ENCODE peak calls at places on chromosome 1, in ten cellular contexts. Z is heart left ventricle; U is ovary; C is RWPE1; Q is AG04450; N is neuronal stem cell; I is CD4-positive, alpha-beta T cell; P is A673; T is psoas muscle; R is left lung. X is an unnamed sample.

GRCh38 chr1:205052689-205053088 is 9.7 kb downstream of the CNTN2 start:
- DNase-seq in I (no peak), N (no peak), T (no peak), Z (no peak), Q (no peak), C (no peak), U (no peak), P (no peak), R (peak; percentile 43), X (no peak)

GRCh38 chr1:230268371-230269170 is 157.6 kb downstream of the PGBD5 start:
- DNase-seq in R (no peak), N (peak; percentile 46), Z (no peak), C (peak; percentile 64), P (peak; percentile 92), Q (peak; percentile 38), T (no peak), I (peak; percentile 21), U (no peak), X (peak; percentile 40)

GRCh38 chr1:231966983-231967382 is 340.4 kb downstream of the DISC1 start:
- DNase-seq in C (no peak), N (no peak), R (no peak), T (no peak), Q (no peak), Z (no peak), U (no peak), I (no peak), P (no peak), X (no peak)

GRCh38 chr1:202568466-202569196 is 141.6 kb downstream of the SYT2 start:
- DNase-seq in Q (no peak), N (no peak), T (no peak), P (no peak), R (no peak), Z (no peak), I (no peak), U (no peak), C (no peak), X (no peak)

GRCh38 chr1:236354330-236355147 is 39.5 kb upstream of the EDARADD start:
- DNase-seq in R (no peak), T (no peak), U (no peak), P (no peak), N (no peak), C (no peak), Q (no peak), I (no peak), Z (no peak), X (no peak)

GRCh38 chr1:117366982-117367768 is at the start of gene MAN1A2:
- DNase-seq in Q (no peak), C (peak; percentile 42), R (peak; percentile 99), N (peak; percentile 81), U (peak; percentile 88), Z (peak; percentile 94), P (peak; percentile 76), I (peak; percentile 77), T (peak; percentile 89), X (peak; percentile 77)

GRCh38 chr1:1629430-1630190 is 2.4 kb upstream of the MMP23B start:
- DNase-seq in Z (peak; percentile 21), T (peak; percentile 25), N (no peak), Q (no peak), U (no peak), I (peak; percentile 72), C (no peak), R (peak; percentile 71), P (no peak), X (no peak)

GRCh38 chr1:32335951-32336867 is at the start of gene MARCKSL1:
- DNase-seq in N (peak; percentile 86), Z (peak; percentile 90), C (peak; percentile 58), P (peak; percentile 85), I (peak; percentile 91), U (peak; percentile 94), R (peak; percentile 94), Q (no peak), T (peak; percentile 80), X (peak; percentile 84)

GRCh38 chr1:8910914-8911313 is 32.4 kb upstream of the ENO1 start:
- DNase-seq in Q (no peak), P (no peak), C (no peak), I (no peak), Z (no peak), T (no peak), U (no peak), R (no peak), N (no peak), X (no peak)

GRCh38 chr1:219422811-219423598 is 189.9 kb downstream of the ZC3H11B start:
- DNase-seq in C (no peak), Z (no peak), Q (peak; percentile 16), T (no peak), I (no peak), R (no peak), N (no peak), U (no peak), P (no peak), X (no peak)

GRCh38 chr1:204417231-204417997 is 5.8 kb upstream of the PPP1R15B start:
- DNase-seq in R (no peak), Z (peak; percentile 64), P (peak; percentile 93), Q (peak; percentile 86), U (no peak), T (peak; percentile 45), C (peak; percentile 97), N (no peak), I (no peak), X (no peak)

GRCh38 chr1:17258758-17259130 is 9.8 kb downstream of the PADI3 start:
- DNase-seq in Q (no peak), T (no peak), U (no peak), Z (no peak), P (no peak), C (no peak), I (no peak), N (no peak), R (no peak), X (no peak)

GRCh38 chr1:20729155-20729931 is 3.2 kb downstream of the SH2D5 start:
- DNase-seq in C (no peak), N (no peak), I (no peak), Q (no peak), P (no peak), T (no peak), U (peak; percentile 8), R (no peak), Z (no peak), X (peak; percentile 7)

GRCh38 chr1:28538286-28538685 is 14.6 kb upstream of the TRNAU1AP start:
- DNase-seq in I (no peak), U (no peak), P (no peak), N (no peak), C (no peak), Q (no peak), Z (no peak), R (no peak), T (no peak), X (no peak)

GRCh38 chr1:154208677-154209390 is 2.7 kb upstream of the CFAP141 start:
- DNase-seq in R (no peak), Q (no peak), C (no peak), I (no peak), Z (no peak), T (no peak), P (no peak), U (no peak), N (no peak), X (no peak)
- H3K27ac ChIP-seq in R (no peak overlapping the region), Q (no peak overlapping the region), C (peak overlapping the region; percentile 26), I (no peak overlapping the region), Z (no peak overlapping the region), T (peak overlapping the region; percentile 50), P (no peak overlapping the region), U (no peak overlapping the region), N (no peak overlapping the region), X (no peak overlapping the region)

GRCh38 chr1:52706136-52706670 is 8.1 kb upstream of the COA7 start:
- DNase-seq in Z (no peak), C (no peak), I (no peak), N (no peak), R (no peak), U (no peak), P (no peak), Q (no peak), T (no peak), X (no peak)

GRCh38 chr1:52706941-52707926 is 9.1 kb upstream of the COA7 start:
- DNase-seq in Q (no peak), P (no peak), T (peak; percentile 52), U (no peak), N (no peak), C (no peak), I (no peak), R (no peak), Z (no peak), X (no peak)

GRCh38 chr1:52707927-52708655 is 9.9 kb upstream of the COA7 start:
- DNase-seq in Q (no peak), Z (peak; percentile 45), P (no peak), U (no peak), R (peak; percentile 76), C (peak; percentile 33), T (no peak), I (no peak), N (no peak), X (no peak)

GRCh38 chr1:52713590-52713989 is 12.7 kb upstream of the ZYG11B start:
- DNase-seq in Q (no peak), N (no peak), I (no peak), Z (no peak), R (no peak), C (no peak), U (no peak), T (no peak), P (no peak), X (no peak)

GRCh38 chr1:52709016-52709415 is 10.9 kb upstream of the COA7 start:
- DNase-seq in N (no peak), P (no peak), Q (no peak), C (no peak), U (no peak), R (no peak), I (no peak), T (no peak), Z (no peak), X (no peak)
- H3K27ac ChIP-seq in N (no peak overlapping the region), P (no peak overlapping the region), Q (no peak overlapping the region), C (peak overlapping the region; percentile 45), U (no peak overlapping the region), R (no peak overlapping the region), I (no peak overlapping the region), T (no peak overlapping the region), Z (no peak overlapping the region), X (no peak overlapping the region)

GRCh38 chr1:33388989-33389771 is 41.7 kb downstream of the PHC2 start:
- DNase-seq in R (no peak), I (no peak), N (no peak), C (no peak), P (no peak), T (no peak), U (peak; percentile 47), Q (no peak), Z (peak; percentile 75), X (no peak)
- H3K27ac ChIP-seq in R (no peak overlapping the region), I (no peak overlapping the region), N (no peak overlapping the region), C (no peak overlapping the region), P (no peak overlapping the region), T (peak overlapping the region; percentile 36), U (no peak overlapping the region), Q (peak overlapping the region; percentile 93), Z (peak overlapping the region; percentile 30), X (peak overlapping the region; percentile 77)

DNA sequence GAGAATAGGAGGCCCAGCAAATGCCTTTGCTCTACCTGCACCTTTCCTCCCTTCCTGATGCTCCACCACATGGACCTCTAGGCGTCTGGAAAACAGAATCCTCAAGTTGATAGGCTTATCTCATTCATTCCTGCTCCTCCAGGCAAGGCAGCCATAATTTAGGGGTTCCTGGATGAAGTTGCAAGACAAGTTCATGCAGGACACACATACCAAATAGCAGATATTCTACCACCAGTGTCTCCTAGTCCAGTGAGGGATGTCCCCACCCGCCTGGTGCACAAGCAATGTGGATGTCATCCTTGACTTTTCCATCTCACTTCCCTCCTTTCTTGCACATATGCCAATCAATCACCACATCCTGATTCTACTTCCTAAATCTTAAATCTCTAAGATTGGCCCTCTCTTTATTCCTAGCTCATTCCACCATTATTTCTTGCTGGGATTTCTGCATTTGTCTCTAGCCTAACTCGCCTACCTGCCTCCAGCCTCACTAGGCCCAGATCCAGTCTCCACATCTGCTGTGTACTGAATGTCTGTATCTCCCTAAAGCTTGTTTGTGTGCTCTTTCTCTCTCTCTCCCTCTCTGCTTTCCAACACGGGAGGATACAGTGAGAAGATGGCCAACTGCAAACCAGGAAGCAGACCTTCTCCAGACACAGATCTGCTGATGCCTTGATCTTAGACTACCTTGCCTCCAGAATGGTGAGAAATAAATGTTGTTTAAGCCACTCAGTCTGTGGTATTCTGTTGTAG is 40.5 kb downstream of the CD34 start:
- DNase-seq in U (no peak), Q (no peak), C (no peak), P (no peak), N (no peak), R (no peak), Z (no peak), T (no peak), I (no peak), X (no peak)
- H3K27ac ChIP-seq in U (no peak overlapping the region), Q (no peak overlapping the region), C (no peak overlapping the region), P (no peak overlapping the region), N (no peak overlapping the region), R (no peak overlapping the region), Z (no peak overlapping the region), T (peak overlapping the region; percentile 84), I (no peak overlapping the region), X (peak overlapping the region; percentile 95)